ENCODE peak calls at places on chromosome 21, in six cellular contexts. X is NCI-H2107; C is activated CD8-positive, alpha-beta memory T cell treated with anti-CD3 and anti-CD28 coated beads, Interleukin-2, amount 50 U/mL, for 48 hours; W is activated CD4-positive, alpha-beta T cell treated with anti-CD3 and anti-CD28 coated beads for 24 hours; S is HTR-8/SVneo; I is NCI-H774. J is an unnamed sample.

GRCh38 chr21:44896561-44897286 is 23.2 kb upstream of the PTTG1IP start:
- DNase-seq in I (no peak), W (no peak), C (no peak), X (no peak), S (no peak), J (no peak)

GRCh38 chr21:45592208-45592619 is 50.0 kb upstream of the SLC19A1 start:
- DNase-seq in S (no peak), I (no peak), W (peak), X (no peak), C (peak), J (no peak)

GRCh38 chr21:16794944-16795343 is 717.9 kb upstream of the CXADR start:
- DNase-seq in W (no peak), C (no peak), S (peak), I (no peak), X (no peak), J (peak)

GRCh38 chr21:23438081-23438480 is 2169.2 kb downstream of the MRPL39 start:
- DNase-seq in I (no peak), C (no peak), W (no peak), X (no peak), S (no peak), J (no peak)

GRCh38 chr21:38668501-38668900 is 137.2 kb upstream of the ETS2 start:
- DNase-seq in C (no peak), S (no peak), X (no peak), W (no peak), I (no peak), J (no peak)

GRCh38 chr21:38329176-38329575 is 72.4 kb downstream of the KCNJ15 start:
- DNase-seq in W (no peak), C (no peak), I (no peak), X (no peak), S (no peak), J (no peak)

GRCh38 chr21:46634966-46635323 is 529 bp upstream of the PRMT2 start:
- DNase-seq in I (peak), C (no peak), S (peak), X (peak), W (no peak), J (peak)

GRCh38 chr21:34952701-34953100 is 96.4 kb downstream of the RUNX1 start:
- DNase-seq in S (no peak), X (peak), W (no peak), C (no peak), I (peak), J (peak)

GRCh38 chr21:34771512-34772028 is 102.8 kb downstream of the CLIC6 start:
- DNase-seq in W (no peak), X (no peak), I (no peak), C (no peak), S (peak), J (peak)

GRCh38 chr21:15355066-15355465 is 290.3 kb upstream of the NRIP1 start:
- DNase-seq in C (no peak), S (no peak), W (no peak), I (no peak), X (no peak), J (no peak)

GRCh38 chr21:38988211-38989096 is 182.7 kb downstream of the ETS2 start:
- DNase-seq in C (no peak), S (no peak), I (no peak), W (no peak), X (peak), J (no peak)

GRCh38 chr21:41166947-41167346 is 1.0 kb upstream of the BACE2 start:
- DNase-seq in S (no peak), X (no peak), C (no peak), I (no peak), W (no peak), J (no peak)

GRCh38 chr21:32135401-32136363 is 143.2 kb downstream of the MIS18A start:
- DNase-seq in C (no peak), W (no peak), S (no peak), I (no peak), X (no peak), J (no peak)

GRCh38 chr21:36385909-36386642 is 884 bp downstream of the CHAF1B start:
- DNase-seq in W (no peak), C (no peak), S (no peak), I (no peak), X (no peak), J (no peak)

GRCh38 chr21:45073301-45074047 is 906 bp upstream of the ADARB1 start:
- DNase-seq in I (no peak), C (peak), X (no peak), S (no peak), W (no peak), J (no peak)

GRCh38 chr21:45334134-45334533 is 46.4 kb upstream of the POFUT2 start:
- DNase-seq in W (no peak), X (no peak), I (no peak), C (no peak), S (no peak), J (no peak)

GRCh38 chr21:45887121-45887611 is 94.4 kb upstream of the COL6A1 start:
- DNase-seq in W (no peak), I (peak), C (no peak), X (no peak), S (no peak), J (no peak)

GRCh38 chr21:44887807-44888580 is 14.5 kb upstream of the PTTG1IP start:
- DNase-seq in C (no peak), W (no peak), S (no peak), X (no peak), I (no peak), J (no peak)

GRCh38 chr21:27371065-27371464 is 404.2 kb upstream of the ADAMTS5 start:
- DNase-seq in I (no peak), C (no peak), S (no peak), X (no peak), W (no peak), J (no peak)

GRCh38 chr21:42040411-42041180 is 30.4 kb upstream of the ZBTB21 start:
- DNase-seq in I (no peak), X (no peak), S (peak), W (no peak), C (no peak), J (peak)

GRCh38 chr21:41758550-41758949 is 8.3 kb downstream of the RIPK4 start:
- DNase-seq in C (no peak), W (no peak), S (no peak), I (no peak), X (no peak), J (no peak)

GRCh38 chr21:45869121-45870007 is 112.2 kb upstream of the COL6A1 start:
- DNase-seq in S (no peak), C (no peak), X (no peak), W (no peak), I (no peak), J (peak)

GRCh38 chr21:44814498-44815023 is 3.3 kb downstream of the SUMO3 start:
- DNase-seq in S (no peak), X (no peak), C (no peak), W (no peak), I (no peak), J (no peak)

GRCh38 chr21:42003051-42003461 is 7.1 kb downstream of the ZBTB21 start:
- DNase-seq in X (no peak), I (no peak), S (no peak), W (no peak), C (peak), J (no peak)

GRCh38 chr21:45442276-45442675 is 37.3 kb downstream of the COL18A1 start:
- DNase-seq in W (no peak), S (no peak), C (no peak), X (no peak), I (no peak), J (no peak)